ENCODE peak calls at places on chromosome 9, in four cellular contexts. One of them, this sample, is unnamed.

GRCh38 chr9:93134018-93134739 is at the start of gene NINJ1:
- DNase-seq in H1: peak
- DNase-seq in GM12878: peak
- DNase-seq in HepG2: peak
- DNase-seq in this sample: no peak

GRCh38 chr9:121975801-121976277 is 117.3 kb downstream of the TTLL11 start:
- DNase-seq in H1: no peak
- DNase-seq in GM12878: no peak
- DNase-seq in HepG2: peak
- DNase-seq in this sample: no peak

GRCh38 chr9:124297553-124297905 is 39.8 kb downstream of the NEK6 start:
- DNase-seq in H1: peak
- DNase-seq in GM12878: no peak
- DNase-seq in HepG2: peak
- DNase-seq in this sample: peak

GRCh38 chr9:120783611-120784047 is 9.6 kb downstream of the FBXW2 start:
- DNase-seq in H1: no peak
- DNase-seq in GM12878: no peak
- DNase-seq in HepG2: peak
- DNase-seq in this sample: no peak

GRCh38 chr9:122261469-122261881 is 3.2 kb downstream of the RBM18 start:
- DNase-seq in H1: no peak
- DNase-seq in GM12878: no peak
- DNase-seq in HepG2: peak
- DNase-seq in this sample: no peak

GRCh38 chr9:31799953-31800609 is 584.4 kb upstream of the ACO1 start:
- DNase-seq in H1: peak
- DNase-seq in GM12878: peak
- DNase-seq in HepG2: peak
- DNase-seq in this sample: peak

GRCh38 chr9:79257671-79258410 is 313.9 kb upstream of the TLE4 start:
- DNase-seq in H1: no peak
- DNase-seq in GM12878: no peak
- DNase-seq in HepG2: no peak
- DNase-seq in this sample: no peak

GRCh38 chr9:96871176-96871575 is 16.9 kb upstream of the ZNF782 start:
- DNase-seq in H1: no peak
- DNase-seq in GM12878: no peak
- DNase-seq in HepG2: no peak
- DNase-seq in this sample: no peak

GRCh38 chr9:129435272-129435671 is 185.6 kb downstream of the C9orf50 start:
- DNase-seq in H1: no peak
- DNase-seq in GM12878: no peak
- DNase-seq in HepG2: no peak
- DNase-seq in this sample: no peak

GRCh38 chr9:38309324-38310195 is 82.9 kb upstream of the ALDH1B1 start:
- DNase-seq in H1: peak
- DNase-seq in GM12878: no peak
- DNase-seq in HepG2: no peak
- DNase-seq in this sample: no peak

GRCh38 chr9:35826071-35826701 is 2.3 kb downstream of the FAM221B start:
- DNase-seq in H1: peak
- DNase-seq in GM12878: peak
- DNase-seq in HepG2: peak
- DNase-seq in this sample: no peak

GRCh38 chr9:110936719-110937452 is 101.4 kb downstream of the LPAR1 start:
- DNase-seq in H1: no peak
- DNase-seq in GM12878: no peak
- DNase-seq in HepG2: no peak
- DNase-seq in this sample: no peak

GRCh38 chr9:110115868-110116542 is 92.0 kb downstream of the C9orf152 start:
- DNase-seq in H1: no peak
- DNase-seq in GM12878: no peak
- DNase-seq in HepG2: peak
- DNase-seq in this sample: no peak

GRCh38 chr9:112074250-112075008 is 100.7 kb downstream of the SUSD1 start:
- DNase-seq in H1: peak
- DNase-seq in GM12878: peak
- DNase-seq in HepG2: peak
- DNase-seq in this sample: no peak

GRCh38 chr9:132733133-132733815 is 63.0 kb downstream of the GTF3C4 start:
- DNase-seq in H1: no peak
- DNase-seq in GM12878: no peak
- DNase-seq in HepG2: no peak
- DNase-seq in this sample: no peak

GRCh38 chr9:131312822-131313770 is 23.6 kb downstream of the PLPP7 start:
- DNase-seq in H1: no peak
- DNase-seq in GM12878: no peak
- DNase-seq in HepG2: no peak
- DNase-seq in this sample: no peak

GRCh38 chr9:126317513-126317912 is 9.1 kb upstream of the MVB12B start:
- DNase-seq in H1: no peak
- DNase-seq in GM12878: no peak
- DNase-seq in HepG2: peak
- DNase-seq in this sample: no peak

GRCh38 chr9:110179734-110180133 is 28.2 kb downstream of the C9orf152 start:
- DNase-seq in H1: no peak
- DNase-seq in GM12878: no peak
- DNase-seq in HepG2: no peak
- DNase-seq in this sample: no peak

GRCh38 chr9:114803459-114803858 is 2.4 kb downstream of the TNFSF15 start:
- DNase-seq in H1: no peak
- DNase-seq in GM12878: no peak
- DNase-seq in HepG2: no peak
- DNase-seq in this sample: no peak

GRCh38 chr9:131290039-131290766 is 680 bp downstream of the PLPP7 start:
- DNase-seq in H1: no peak
- DNase-seq in GM12878: no peak
- DNase-seq in HepG2: no peak
- DNase-seq in this sample: no peak

GRCh38 chr9:86098793-86099694 is at the start of gene GOLM1:
- DNase-seq in H1: peak
- DNase-seq in GM12878: no peak
- DNase-seq in HepG2: no peak
- DNase-seq in this sample: no peak

GRCh38 chr9:93859431-93860215 is 95.5 kb downstream of the BARX1 start:
- DNase-seq in H1: no peak
- DNase-seq in GM12878: no peak
- DNase-seq in HepG2: no peak
- DNase-seq in this sample: no peak

GRCh38 chr9:36245906-36246305 is 12.3 kb downstream of the GNE start:
- DNase-seq in H1: no peak
- DNase-seq in GM12878: no peak
- DNase-seq in HepG2: no peak
- DNase-seq in this sample: no peak

GRCh38 chr9:5389109-5389732 is 48.5 kb downstream of the PLGRKT start:
- DNase-seq in H1: no peak
- DNase-seq in GM12878: peak
- DNase-seq in HepG2: no peak
- DNase-seq in this sample: no peak

GRCh38 chr9:35795701-35796100 is 4.3 kb downstream of the NPR2 start:
- DNase-seq in H1: no peak
- DNase-seq in GM12878: no peak
- DNase-seq in HepG2: no peak
- DNase-seq in this sample: no peak

GRCh38 chr9:99345936-99346335 is 123.9 kb downstream of the SEC61B start:
- DNase-seq in H1: no peak
- DNase-seq in GM12878: no peak
- DNase-seq in HepG2: no peak
- DNase-seq in this sample: no peak

GRCh38 chr9:95213102-95213501 is 104.4 kb downstream of the FANCC start:
- DNase-seq in H1: no peak
- DNase-seq in GM12878: no peak
- DNase-seq in HepG2: no peak
- DNase-seq in this sample: no peak

GRCh38 chr9:89975586-89975985 is 370.8 kb downstream of the GADD45G start:
- DNase-seq in H1: no peak
- DNase-seq in GM12878: no peak
- DNase-seq in HepG2: no peak
- DNase-seq in this sample: no peak

GRCh38 chr9:91799113-91799735 is 150.8 kb downstream of the ROR2 start:
- DNase-seq in H1: no peak
- DNase-seq in GM12878: no peak
- DNase-seq in HepG2: no peak
- DNase-seq in this sample: no peak

GRCh38 chr9:91276513-91276912 is 85.2 kb downstream of the AUH start:
- DNase-seq in H1: no peak
- DNase-seq in GM12878: no peak
- DNase-seq in HepG2: no peak
- DNase-seq in this sample: no peak

GRCh38 chr9:117974108-117974507 is 269.9 kb downstream of the TLR4 start:
- DNase-seq in H1: no peak
- DNase-seq in GM12878: no peak
- DNase-seq in HepG2: no peak
- DNase-seq in this sample: no peak

GRCh38 chr9:13033959-13034695 is 245.4 kb downstream of the MPDZ start:
- DNase-seq in H1: peak
- DNase-seq in GM12878: no peak
- DNase-seq in HepG2: peak
- DNase-seq in this sample: peak

GRCh38 chr9:127201731-127202130 is 62.8 kb upstream of the GARNL3 start:
- DNase-seq in H1: no peak
- DNase-seq in GM12878: no peak
- DNase-seq in HepG2: no peak
- DNase-seq in this sample: no peak

GRCh38 chr9:133151601-133152525 is 11.9 kb downstream of the GBGT1 start:
- DNase-seq in H1: no peak
- DNase-seq in GM12878: no peak
- DNase-seq in HepG2: no peak
- DNase-seq in this sample: no peak

GRCh38 chr9:88651682-88652633 is 117.0 kb downstream of the NXNL2 start:
- DNase-seq in H1: no peak
- DNase-seq in GM12878: no peak
- DNase-seq in HepG2: no peak
- DNase-seq in this sample: no peak

GRCh38 chr9:137721479-137721878 is 102.7 kb downstream of the EHMT1 start:
- DNase-seq in H1: no peak
- DNase-seq in GM12878: no peak
- DNase-seq in HepG2: no peak
- DNase-seq in this sample: no peak

GRCh38 chr9:125461501-125462190 is 200.0 kb downstream of the GAPVD1 start:
- DNase-seq in H1: no peak
- DNase-seq in GM12878: no peak
- DNase-seq in HepG2: no peak
- DNase-seq in this sample: no peak

DNA sequence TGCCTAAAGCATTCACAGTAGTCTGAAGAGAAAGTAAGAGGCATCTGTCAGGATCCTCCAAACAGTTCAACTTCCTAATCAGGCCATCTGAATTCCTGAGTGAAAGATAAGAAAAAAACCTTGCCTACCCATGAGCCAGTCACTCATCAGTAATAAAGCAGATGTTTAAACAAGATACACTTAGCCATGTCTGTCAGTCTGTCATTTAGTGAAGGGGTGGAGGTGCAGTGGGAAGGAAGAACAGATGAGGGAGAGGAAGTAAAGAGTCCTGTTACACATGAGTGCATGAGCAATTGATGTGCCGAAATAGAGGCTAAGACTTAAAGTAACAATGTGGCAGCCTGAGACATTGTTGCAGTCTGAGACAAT is 29.9 kb upstream of the DMRTA1 start:
- DNase-seq in H1: no peak
- DNase-seq in GM12878: no peak
- DNase-seq in HepG2: no peak
- DNase-seq in this sample: no peak
- TF ChIP-seq YY1 in H1: no peak
- TF ChIP-seq YY1 in GM12878: no peak
- TF ChIP-seq YY1 in HepG2: no peak
- TF ChIP-seq YY1 in this sample: no peak

GRCh38 chr9:75149841-75150241 is 61.5 kb downstream of the OSTF1 start:
- DNase-seq in H1: no peak
- DNase-seq in GM12878: no peak
- DNase-seq in HepG2: no peak
- DNase-seq in this sample: no peak
- TF ChIP-seq SUZ12 in H1: no peak
- TF ChIP-seq SUZ12 in GM12878: no peak
- TF ChIP-seq SUZ12 in HepG2: no peak
- TF ChIP-seq SUZ12 in this sample: no peak

GRCh38 chr9:2284770-2285169 is 269.6 kb downstream of the SMARCA2 start:
- DNase-seq in H1: no peak
- DNase-seq in GM12878: no peak
- DNase-seq in HepG2: no peak
- DNase-seq in this sample: no peak
- TF ChIP-seq ZNF274 in H1: no peak
- TF ChIP-seq ZNF274 in GM12878: no peak
- TF ChIP-seq ZNF274 in HepG2: no peak
- TF ChIP-seq ZNF274 in this sample: no peak

DNA sequence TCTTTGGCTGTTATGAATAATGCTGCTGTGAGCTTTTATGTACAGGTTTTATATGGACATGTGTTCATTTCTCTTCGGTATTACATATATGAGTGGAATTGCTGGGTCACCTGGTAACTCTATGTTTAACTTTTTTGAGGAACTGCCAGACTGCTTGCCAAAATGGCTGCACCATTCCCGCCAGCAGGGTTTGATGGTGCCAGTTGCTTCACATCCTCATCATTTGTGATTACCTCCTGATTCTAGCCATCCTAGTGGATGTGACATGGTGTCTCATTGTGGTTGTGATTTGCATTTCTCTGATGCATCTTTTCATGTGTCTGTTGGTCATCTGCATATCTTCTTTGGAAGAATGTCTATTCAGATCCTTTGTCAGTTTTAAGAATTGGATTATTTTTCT is 10.7 kb downstream of the NANS start:
- DNase-seq in H1: no peak
- DNase-seq in GM12878: no peak
- DNase-seq in HepG2: no peak
- DNase-seq in this sample: no peak
- TF ChIP-seq YY1 in H1: no peak
- TF ChIP-seq YY1 in GM12878: peak
- TF ChIP-seq YY1 in HepG2: no peak
- TF ChIP-seq YY1 in this sample: no peak

DNA sequence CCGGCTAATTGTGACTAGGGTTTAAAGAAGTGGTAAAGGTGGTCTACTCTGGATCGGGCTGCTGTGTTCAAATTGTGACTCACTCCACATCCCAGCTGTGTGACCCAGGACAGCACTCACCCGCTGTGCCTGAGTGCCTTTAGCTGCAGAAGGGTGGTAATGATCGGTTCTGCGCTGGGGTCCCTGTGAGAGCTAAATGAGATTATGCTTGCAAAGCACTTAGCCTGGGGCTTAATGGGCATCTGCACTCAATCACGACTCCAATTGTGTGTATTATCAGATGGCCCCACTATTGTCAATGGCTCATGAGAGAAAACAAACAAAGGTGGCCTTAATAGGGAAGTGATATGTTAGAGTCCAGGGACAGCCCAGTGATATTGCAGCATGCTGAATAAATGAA is 25.1 kb upstream of the TBC1D2 start:
- DNase-seq in H1: no peak
- DNase-seq in GM12878: no peak
- DNase-seq in HepG2: no peak
- DNase-seq in this sample: no peak
- TF ChIP-seq SUZ12 in H1: no peak
- TF ChIP-seq SUZ12 in GM12878: no peak
- TF ChIP-seq SUZ12 in HepG2: no peak
- TF ChIP-seq SUZ12 in this sample: no peak

This sample was measured in NT2/D1.